ENCODE peak calls at places on chromosomes 4 and X, in ten cellular contexts. F is breast epithelium; U is right cardiac atrium; Y is GM10248; V is right lobe of liver; W is GM12865; I is GM12891; N is SW 1271; S is HFFc6; T is activated T-cell treated with anti-CD3 and anti-CD28 coated beads, Interleukin-2, amount 50 U/mL, for 72 hours. D is an unnamed sample.

GRCh38 chrX:9860826-9861225 is 74.6 kb downstream of the SHROOM2 start:
- DNase-seq in F (no peak), U (no peak), Y (no peak), V (no peak), W (no peak), I (no peak), N (no peak), S (no peak), T (no peak), D (no peak)

GRCh38 chr4:68569466-68570121 is 6.5 kb downstream of the UGT2B17 start:
- DNase-seq in F (no peak), U (no peak), Y (no peak), V (no peak), W (peak), I (no peak), N (no peak), S (no peak), T (no peak), D (no peak)

GRCh38 chr4:6188687-6189305 is 11.6 kb downstream of the JAKMIP1 start:
- DNase-seq in F (no peak), U (no peak), Y (no peak), V (no peak), W (no peak), I (no peak), N (no peak), S (peak), T (no peak), D (no peak)

GRCh38 chrX:54714424-54714823 is 83.6 kb downstream of the ITIH6 start:
- DNase-seq in F (no peak), U (no peak), Y (no peak), V (no peak), W (no peak), I (no peak), N (no peak), S (no peak), T (no peak), D (no peak)

GRCh38 chr4:162499478-162499877 is 335.7 kb upstream of the FSTL5 start:
- DNase-seq in F (no peak), U (no peak), Y (peak), V (no peak), W (no peak), I (no peak), N (no peak), S (no peak), T (no peak), D (no peak)

GRCh38 chrX:13506574-13506973 is 62.8 kb upstream of the EGFL6 start:
- DNase-seq in F (no peak), U (peak), Y (peak), V (no peak), W (peak), I (peak), N (peak), S (peak), T (peak), D (peak)

GRCh38 chrX:49919617-49920016 is 2.8 kb upstream of the CLCN5 start:
- DNase-seq in F (no peak), U (peak), Y (peak), V (no peak), W (peak), I (no peak), N (peak), S (peak), T (peak), D (no peak)

GRCh38 chrX:39982927-39983326 is 114.8 kb downstream of the BCOR start:
- DNase-seq in F (no peak), U (no peak), Y (no peak), V (no peak), W (no peak), I (no peak), N (no peak), S (no peak), T (no peak), D (no peak)

GRCh38 chr4:4355302-4355701 is 31.6 kb upstream of the NSG1 start:
- DNase-seq in F (no peak), U (no peak), Y (no peak), V (no peak), W (no peak), I (no peak), N (no peak), S (no peak), T (no peak), D (no peak)

GRCh38 chr4:150302553-150302952 is 224.3 kb downstream of the DCLK2 start:
- DNase-seq in F (no peak), U (no peak), Y (no peak), V (no peak), W (no peak), I (no peak), N (peak), S (peak), T (peak), D (no peak)

GRCh38 chr4:105601406-105601805 is 49.0 kb downstream of the ARHGEF38 start:
- DNase-seq in F (no peak), U (no peak), Y (no peak), V (no peak), W (no peak), I (no peak), N (no peak), S (no peak), T (no peak), D (no peak)

GRCh38 chrX:112889400-112889799 is 48.8 kb upstream of the AMOT start:
- DNase-seq in F (no peak), U (no peak), Y (no peak), V (no peak), W (no peak), I (no peak), N (no peak), S (no peak), T (no peak), D (no peak)

GRCh38 chrX:34563809-34564208 is 93.3 kb downstream of the TMEM47 start:
- DNase-seq in F (no peak), U (no peak), Y (no peak), V (no peak), W (no peak), I (no peak), N (no peak), S (no peak), T (no peak), D (no peak)

GRCh38 chr4:82561745-82562552 is at the start of gene TMEM150C:
- DNase-seq in F (peak), U (peak), Y (no peak), V (peak), W (no peak), I (peak), N (peak), S (no peak), T (peak), D (no peak)

GRCh38 chrX:118497180-118497814 is 1.7 kb downstream of the DOCK11 start:
- DNase-seq in F (no peak), U (no peak), Y (no peak), V (no peak), W (peak), I (no peak), N (no peak), S (no peak), T (peak), D (no peak)

GRCh38 chr4:69831646-69832325 is 28.2 kb downstream of the SULT1E1 start:
- DNase-seq in F (no peak), U (peak), Y (peak), V (peak), W (peak), I (peak), N (no peak), S (no peak), T (no peak), D (peak)

GRCh38 chr4:4182835-4183568 is 43.7 kb downstream of the OTOP1 start:
- DNase-seq in F (no peak), U (no peak), Y (peak), V (peak), W (peak), I (peak), N (peak), S (no peak), T (peak), D (no peak)

GRCh38 chr4:14924080-14924916 is 78.0 kb upstream of the CPEB2 start:
- DNase-seq in F (no peak), U (no peak), Y (no peak), V (no peak), W (no peak), I (no peak), N (no peak), S (no peak), T (no peak), D (no peak)

GRCh38 chr4:168615294-168615693 is 118.4 kb downstream of the PALLD start:
- DNase-seq in F (no peak), U (no peak), Y (no peak), V (no peak), W (no peak), I (no peak), N (no peak), S (peak), T (no peak), D (no peak)

GRCh38 chrX:138775501-138775900 is 64.0 kb upstream of the FGF13 start:
- DNase-seq in F (no peak), U (no peak), Y (peak), V (no peak), W (peak), I (no peak), N (peak), S (peak), T (no peak), D (no peak)

GRCh38 chr4:97938141-97938540 is 205.1 kb downstream of the STPG2 start:
- DNase-seq in F (no peak), U (no peak), Y (no peak), V (no peak), W (no peak), I (no peak), N (no peak), S (no peak), T (no peak), D (no peak)

GRCh38 chr4:171956678-171957077 is 143.5 kb downstream of the GALNTL6 start:
- DNase-seq in F (no peak), U (no peak), Y (no peak), V (no peak), W (peak), I (no peak), N (no peak), S (no peak), T (no peak), D (no peak)

GRCh38 chrX:55715847-55716246 is 1.7 kb upstream of the RRAGB start:
- DNase-seq in F (no peak), U (no peak), Y (no peak), V (no peak), W (peak), I (no peak), N (no peak), S (no peak), T (no peak), D (no peak)

GRCh38 chrX:10117864-10118377 is 38.9 kb upstream of the CLCN4 start:
- DNase-seq in F (no peak), U (no peak), Y (no peak), V (no peak), W (no peak), I (no peak), N (no peak), S (no peak), T (no peak), D (no peak)

GRCh38 chr4:37827030-37827705 is 682 bp downstream of the PGM2 start:
- DNase-seq in F (no peak), U (no peak), Y (peak), V (peak), W (peak), I (peak), N (no peak), S (peak), T (peak), D (peak)

GRCh38 chr4:101885574-101885973 is 95.0 kb downstream of the BANK1 start:
- DNase-seq in F (no peak), U (no peak), Y (no peak), V (no peak), W (no peak), I (no peak), N (no peak), S (no peak), T (no peak), D (no peak)

GRCh38 chr4:144658908-144659307 is 13.0 kb downstream of the HHIP start:
- DNase-seq in F (no peak), U (no peak), Y (no peak), V (no peak), W (no peak), I (no peak), N (no peak), S (peak), T (no peak), D (no peak)

GRCh38 chr4:1463088-1463926 is 57.1 kb upstream of the NKX1-1 start:
- DNase-seq in F (no peak), U (no peak), Y (no peak), V (no peak), W (no peak), I (no peak), N (no peak), S (peak), T (no peak), D (peak)

GRCh38 chr4:13160906-13161305 is 323.2 kb downstream of the RAB28 start:
- DNase-seq in F (no peak), U (no peak), Y (no peak), V (no peak), W (no peak), I (no peak), N (no peak), S (peak), T (no peak), D (no peak)

D was measured in posterior vena cava.